ENCODE peak calls at places on chromosomes 11 and 22, in six cellular contexts. One of them, this sample, is unnamed.

GRCh38 chr11:71895961-71896360 is 17.7 kb downstream of the DEFB131B start:
- DNase-seq in stromal cell of bone marrow: no peak
- DNase-seq in stimulated activated naive CD8-positive, alpha-beta T cell treated with anti-CD3 and anti-CD28 coated beads, Interleukin-15, amount 100 ng/mL, for 72 hours: no peak
- DNase-seq in WTC11: no peak
- DNase-seq in A172: no peak
- DNase-seq in CD4-positive, alpha-beta T cell: no peak
- DNase-seq in this sample: no peak

GRCh38 chr11:66768088-66768521 is 39.1 kb upstream of the SPTBN2 start:
- DNase-seq in A172: no peak
- DNase-seq in WTC11: no peak
- DNase-seq in stromal cell of bone marrow: peak; percentile 17
- DNase-seq in stimulated activated naive CD8-positive, alpha-beta T cell treated with anti-CD3 and anti-CD28 coated beads, Interleukin-15, amount 100 ng/mL, for 72 hours: no peak
- DNase-seq in CD4-positive, alpha-beta T cell: no peak
- DNase-seq in this sample: no peak

GRCh38 chr11:128324051-128324481 is 263.3 kb downstream of the ETS1 start:
- DNase-seq in WTC11: no peak
- DNase-seq in stimulated activated naive CD8-positive, alpha-beta T cell treated with anti-CD3 and anti-CD28 coated beads, Interleukin-15, amount 100 ng/mL, for 72 hours: peak; percentile 75
- DNase-seq in CD4-positive, alpha-beta T cell: no peak
- DNase-seq in A172: no peak
- DNase-seq in stromal cell of bone marrow: no peak
- DNase-seq in this sample: no peak

GRCh38 chr11:47854667-47855066 is 6.5 kb upstream of the NUP160 start:
- DNase-seq in stromal cell of bone marrow: no peak
- DNase-seq in WTC11: no peak
- DNase-seq in stimulated activated naive CD8-positive, alpha-beta T cell treated with anti-CD3 and anti-CD28 coated beads, Interleukin-15, amount 100 ng/mL, for 72 hours: no peak
- DNase-seq in A172: no peak
- DNase-seq in CD4-positive, alpha-beta T cell: no peak
- DNase-seq in this sample: no peak

GRCh38 chr11:72326151-72326842 is 82.3 kb upstream of the PHOX2A start:
- DNase-seq in stromal cell of bone marrow: no peak
- DNase-seq in stimulated activated naive CD8-positive, alpha-beta T cell treated with anti-CD3 and anti-CD28 coated beads, Interleukin-15, amount 100 ng/mL, for 72 hours: no peak
- DNase-seq in CD4-positive, alpha-beta T cell: no peak
- DNase-seq in A172: peak; percentile 64
- DNase-seq in WTC11: no peak
- DNase-seq in this sample: no peak

GRCh38 chr22:47547881-47548630 is 785.6 kb downstream of the TBC1D22A start:
- DNase-seq in A172: no peak
- DNase-seq in CD4-positive, alpha-beta T cell: no peak
- DNase-seq in WTC11: no peak
- DNase-seq in stromal cell of bone marrow: no peak
- DNase-seq in stimulated activated naive CD8-positive, alpha-beta T cell treated with anti-CD3 and anti-CD28 coated beads, Interleukin-15, amount 100 ng/mL, for 72 hours: no peak
- DNase-seq in this sample: no peak

GRCh38 chr11:1195690-1196515 is 27.0 kb upstream of the MUC5B start:
- DNase-seq in CD4-positive, alpha-beta T cell: no peak
- DNase-seq in WTC11: peak; percentile 6
- DNase-seq in stimulated activated naive CD8-positive, alpha-beta T cell treated with anti-CD3 and anti-CD28 coated beads, Interleukin-15, amount 100 ng/mL, for 72 hours: peak; percentile 8
- DNase-seq in stromal cell of bone marrow: no peak
- DNase-seq in A172: no peak
- DNase-seq in this sample: no peak

GRCh38 chr22:23815781-23816551 is 22.8 kb downstream of the DERL3 start:
- DNase-seq in WTC11: no peak
- DNase-seq in CD4-positive, alpha-beta T cell: no peak
- DNase-seq in stromal cell of bone marrow: no peak
- DNase-seq in stimulated activated naive CD8-positive, alpha-beta T cell treated with anti-CD3 and anti-CD28 coated beads, Interleukin-15, amount 100 ng/mL, for 72 hours: no peak
- DNase-seq in A172: no peak
- DNase-seq in this sample: no peak

GRCh38 chr11:96116341-96116740 is 192.4 kb upstream of the MTMR2 start:
- DNase-seq in stimulated activated naive CD8-positive, alpha-beta T cell treated with anti-CD3 and anti-CD28 coated beads, Interleukin-15, amount 100 ng/mL, for 72 hours: no peak
- DNase-seq in stromal cell of bone marrow: no peak
- DNase-seq in A172: no peak
- DNase-seq in WTC11: no peak
- DNase-seq in CD4-positive, alpha-beta T cell: no peak
- DNase-seq in this sample: no peak

GRCh38 chr11:82547163-82547560 is 186.5 kb downstream of the FAM181B start:
- DNase-seq in stromal cell of bone marrow: no peak
- DNase-seq in CD4-positive, alpha-beta T cell: no peak
- DNase-seq in A172: no peak
- DNase-seq in stimulated activated naive CD8-positive, alpha-beta T cell treated with anti-CD3 and anti-CD28 coated beads, Interleukin-15, amount 100 ng/mL, for 72 hours: no peak
- DNase-seq in WTC11: no peak
- DNase-seq in this sample: no peak

GRCh38 chr22:23212061-23213030 is 32.0 kb downstream of the BCR start:
- DNase-seq in CD4-positive, alpha-beta T cell: no peak
- DNase-seq in stromal cell of bone marrow: no peak
- DNase-seq in A172: no peak
- DNase-seq in WTC11: no peak
- DNase-seq in stimulated activated naive CD8-positive, alpha-beta T cell treated with anti-CD3 and anti-CD28 coated beads, Interleukin-15, amount 100 ng/mL, for 72 hours: no peak
- DNase-seq in this sample: no peak